ENCODE peak calls at places on chromosomes 5 and 9, in four cellular contexts. B is GM12878, W is breast epithelium, D is HCT116. G is an unnamed sample.
A peak's percentile ranks its signal among the peaks of the same experiment; 100 is the strongest.

GRCh38 chr9:29798599-29798998 is 2225.3 kb upstream of the C9orf72 start:
- DNase-seq in B (no peak), W (no peak), D (no peak), G (no peak)

GRCh38 chr5:58622884-58623871 is 40.3 kb downstream of the RAB3C start:
- DNase-seq in B (no peak), W (no peak), D (no peak), G (no peak)

GRCh38 chr9:134181648-134182034 is 17.3 kb upstream of the RNU6ATAC start:
- DNase-seq in B (no peak), W (no peak), D (no peak), G (peak; percentile 51)

GRCh38 chr5:34487202-34487879 is 168.8 kb upstream of the RAI14 start:
- DNase-seq in B (no peak), W (no peak), D (no peak), G (no peak)

GRCh38 chr5:117497626-117498025 is 923.0 kb upstream of the SEMA6A start:
- DNase-seq in B (no peak), W (no peak), D (no peak), G (no peak)

GRCh38 chr5:169797577-169797976 is 160.5 kb downstream of the DOCK2 start:
- DNase-seq in B (no peak), W (no peak), D (no peak), G (no peak)

GRCh38 chr5:176499273-176499672 is 37.9 kb downstream of the RNF44 start:
- DNase-seq in B (no peak), W (no peak), D (no peak), G (no peak)

GRCh38 chr9:70924905-70925547 is 196.4 kb downstream of the TRPM3 start:
- DNase-seq in B (no peak), W (no peak), D (peak; percentile 48), G (no peak)

GRCh38 chr9:83707518-83707767 is 315 bp downstream of the UBQLN1 start:
- DNase-seq in B (no peak), W (no peak), D (no peak), G (no peak)

GRCh38 chr9:130330202-130330601 is 64.6 kb downstream of the HMCN2 start:
- DNase-seq in B (no peak), W (no peak), D (no peak), G (no peak)

GRCh38 chr9:38670542-38671371 is 49.2 kb downstream of the FAM240B start:
- DNase-seq in B (peak; percentile 5), W (no peak), D (no peak), G (no peak)

DNA sequence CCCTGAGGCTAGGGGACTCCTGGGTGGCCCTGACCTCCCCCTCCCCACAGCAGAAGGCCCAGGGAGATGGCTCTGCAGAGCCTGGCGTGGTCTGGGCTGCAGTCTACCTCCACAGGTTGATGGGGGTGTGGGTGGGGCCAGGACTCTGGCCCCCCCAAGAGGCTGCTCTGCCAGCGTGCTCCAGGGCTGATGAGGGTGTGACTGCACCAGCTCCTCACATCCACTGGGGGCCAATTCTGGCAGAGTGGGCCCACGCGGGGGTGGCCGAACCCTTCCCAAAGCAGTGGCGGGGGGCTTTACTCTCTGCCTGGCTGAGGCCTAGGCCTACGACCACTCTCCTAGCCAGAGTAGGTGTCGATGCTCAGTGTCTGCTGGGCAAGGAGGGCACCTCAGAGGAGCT is 28.0 kb upstream of the UBAC1 start:
- DNase-seq in B (no peak), W (no peak), D (no peak), G (no peak)
- TF ChIP-seq CTCF in B (no peak), W (no peak), D (no peak), G (no peak)

GRCh38 chr5:93621340-93621872 is 38.4 kb downstream of the NR2F1 start:
- DNase-seq in B (no peak), W (peak; percentile 68), D (no peak), G (peak; percentile 89)

GRCh38 chr5:93623153-93623552 is 40.1 kb downstream of the NR2F1 start:
- DNase-seq in B (no peak), W (no peak), D (no peak), G (no peak)

GRCh38 chr5:93622240-93622885 is 39.3 kb downstream of the NR2F1 start:
- DNase-seq in B (no peak), W (no peak), D (no peak), G (no peak)

GRCh38 chr5:93620487-93621339 is 37.7 kb downstream of the NR2F1 start:
- DNase-seq in B (no peak), W (no peak), D (peak; percentile 34), G (peak; percentile 72)
- TF ChIP-seq POLR2A in B (no peak), W (no peak), D (no peak), G (no peak)

GRCh38 chr5:1103093-1103492 is 8.8 kb downstream of the SLC12A7 start:
- DNase-seq in B (no peak), W (no peak), D (no peak), G (no peak)
- H3K4me1 ChIP-seq in B (no peaks in the 10 kb centered on the region), W (peaks cover 11% of the 10 kb centered on the region), D (no peaks in the 10 kb centered on the region), G (peaks cover 83% of the 10 kb centered on the region)

GRCh38 chr5:159223469-159223868 is 14.1 kb upstream of the RNF145 start:
- DNase-seq in B (no peak), W (no peak), D (no peak), G (no peak)
- TF ChIP-seq CTCF in B (no peak), W (no peak), D (no peak), G (no peak)

GRCh38 chr5:141121563-141121962 is at the start of gene PCDHB4:
- DNase-seq in B (no peak), W (no peak), D (no peak), G (no peak)
- TF ChIP-seq POLR2A in B (no peak), W (no peak), D (no peak), G (no peak)

DNA sequence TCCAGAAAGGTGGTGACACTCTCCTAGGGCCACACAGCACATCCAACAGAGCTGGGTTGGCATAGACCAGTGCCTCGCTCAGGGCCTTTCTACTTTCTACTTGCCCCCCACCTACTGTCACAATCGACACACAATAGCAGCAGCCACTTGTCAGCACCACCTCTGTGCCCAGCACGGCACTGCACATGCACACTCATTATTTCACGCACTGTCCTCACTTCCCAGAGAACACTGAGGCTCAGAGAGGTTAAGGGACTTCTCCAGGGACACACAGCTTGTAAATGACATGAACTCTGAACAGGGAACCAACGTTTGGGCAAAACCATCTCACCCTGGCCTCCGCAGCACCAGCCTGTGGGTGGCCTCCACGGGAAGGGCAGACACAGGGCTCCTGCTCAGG is 70.9 kb upstream of the STXBP1 start:
- DNase-seq in B (no peak), W (no peak), D (no peak), G (no peak)
- H3K4me1 ChIP-seq in B (no peaks in the 10 kb centered on the region), W (peaks cover 74% of the 10 kb centered on the region), D (peaks cover 55% of the 10 kb centered on the region), G (peaks cover 99% of the 10 kb centered on the region)

DNA sequence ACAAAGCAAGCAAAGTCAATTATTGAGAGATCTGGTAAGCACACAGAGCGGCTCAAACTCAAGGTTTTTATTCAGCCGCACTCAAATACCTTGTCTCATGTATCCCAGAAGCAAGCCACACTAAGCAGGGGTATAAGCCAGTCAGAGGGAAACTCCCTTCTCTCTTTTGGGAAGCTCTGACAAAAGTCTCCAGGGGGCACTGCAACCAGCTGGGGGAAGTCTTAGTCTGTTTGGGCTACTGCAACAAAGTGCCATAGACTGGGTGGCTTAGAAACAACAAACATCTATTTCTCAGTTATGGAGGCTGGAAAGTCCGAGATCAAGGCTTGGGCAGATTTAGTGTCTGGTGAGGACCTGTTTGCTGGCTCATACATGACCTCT is 246.0 kb downstream of the ENC1 start:
- DNase-seq in B (no peak), W (no peak), D (no peak), G (no peak)
- TF ChIP-seq CTCF in B (peak; percentile 24), W (no peak), D (peak; percentile 13), G (no peak)

GRCh38 chr9:35659340-35659739 is 1.2 kb downstream of the CCDC107 start:
- DNase-seq in B (no peak), W (no peak), D (no peak), G (peak; percentile 82)

GRCh38 chr9:35658894-35659220 is 765 bp downstream of the CCDC107 start:
- DNase-seq in B (no peak), W (peak; percentile 49), D (peak; percentile 24), G (peak; percentile 84)

GRCh38 chr9:35657327-35658143 is at the start of gene RMRP:
- DNase-seq in B (peak; percentile 96), W (peak; percentile 94), D (peak; percentile 99), G (peak; percentile 100)

GRCh38 chr9:35656841-35657326 is 935 bp downstream of the RMRP start:
- DNase-seq in B (no peak), W (no peak), D (no peak), G (no peak)

GRCh38 chr9:35658144-35658893 is at the start of gene CCDC107:
- DNase-seq in B (no peak), W (peak; percentile 75), D (no peak), G (peak; percentile 93)
- TF ChIP-seq POLR2A in B (peak; percentile 85), W (peak; percentile 52), D (peak; percentile 74), G (peak; percentile 88)